ENCODE peak calls at places on chromosomes 12 and 14, in six cellular contexts. One of them, this sample, is unnamed.

GRCh38 chr14:58027904-58028303 is 124.1 kb downstream of the ARMH4 start:
- DNase-seq in fibroblast of the conjunctiva: no peak
- DNase-seq in A549: no peak
- DNase-seq in AG09309: no peak
- DNase-seq in ACHN: no peak
- DNase-seq in psoas muscle: no peak
- DNase-seq in this sample: no peak

GRCh38 chr14:75514673-75515630 is 7.3 kb upstream of the BATF start:
- DNase-seq in fibroblast of the conjunctiva: no peak
- DNase-seq in A549: no peak
- DNase-seq in AG09309: no peak
- DNase-seq in ACHN: no peak
- DNase-seq in psoas muscle: no peak
- DNase-seq in this sample: peak

GRCh38 chr14:22159968-22160367 is 429.1 kb downstream of the DAD1 start:
- DNase-seq in fibroblast of the conjunctiva: no peak
- DNase-seq in A549: no peak
- DNase-seq in AG09309: no peak
- DNase-seq in ACHN: no peak
- DNase-seq in psoas muscle: no peak
- DNase-seq in this sample: no peak

GRCh38 chr12:86134571-86134970 is 121.6 kb downstream of the MGAT4C start:
- DNase-seq in fibroblast of the conjunctiva: no peak
- DNase-seq in A549: peak
- DNase-seq in AG09309: no peak
- DNase-seq in ACHN: peak
- DNase-seq in psoas muscle: no peak
- DNase-seq in this sample: no peak

GRCh38 chr12:15274561-15274967 is 47.7 kb upstream of the PTPRO start:
- DNase-seq in fibroblast of the conjunctiva: peak
- DNase-seq in A549: peak
- DNase-seq in AG09309: no peak
- DNase-seq in ACHN: no peak
- DNase-seq in psoas muscle: no peak
- DNase-seq in this sample: no peak

GRCh38 chr12:130838284-130838950 is 633 bp downstream of the STX2 start:
- DNase-seq in fibroblast of the conjunctiva: no peak
- DNase-seq in A549: peak
- DNase-seq in AG09309: no peak
- DNase-seq in ACHN: peak
- DNase-seq in psoas muscle: peak
- DNase-seq in this sample: peak

GRCh38 chr12:41188058-41188840 is at the start of gene PDZRN4:
- DNase-seq in fibroblast of the conjunctiva: no peak
- DNase-seq in A549: peak
- DNase-seq in AG09309: no peak
- DNase-seq in ACHN: no peak
- DNase-seq in psoas muscle: peak
- DNase-seq in this sample: peak

GRCh38 chr14:30840086-30840779 is 34.1 kb upstream of the COCH start:
- DNase-seq in fibroblast of the conjunctiva: no peak
- DNase-seq in A549: no peak
- DNase-seq in AG09309: no peak
- DNase-seq in ACHN: no peak
- DNase-seq in psoas muscle: no peak
- DNase-seq in this sample: no peak

GRCh38 chr12:14731821-14732220 is 35.4 kb upstream of the GUCY2C start:
- DNase-seq in fibroblast of the conjunctiva: no peak
- DNase-seq in A549: no peak
- DNase-seq in AG09309: no peak
- DNase-seq in ACHN: no peak
- DNase-seq in psoas muscle: no peak
- DNase-seq in this sample: no peak

GRCh38 chr14:24690492-24690891 is 56.5 kb upstream of the GZMB start:
- DNase-seq in fibroblast of the conjunctiva: no peak
- DNase-seq in A549: no peak
- DNase-seq in AG09309: no peak
- DNase-seq in ACHN: no peak
- DNase-seq in psoas muscle: no peak
- DNase-seq in this sample: no peak

GRCh38 chr12:630656-631632 is 32.3 kb downstream of the NINJ2 start:
- DNase-seq in fibroblast of the conjunctiva: no peak
- DNase-seq in A549: no peak
- DNase-seq in AG09309: no peak
- DNase-seq in ACHN: no peak
- DNase-seq in psoas muscle: peak
- DNase-seq in this sample: no peak

GRCh38 chr12:50933459-50934124 is 18.8 kb upstream of the HIGD1C start:
- DNase-seq in fibroblast of the conjunctiva: no peak
- DNase-seq in A549: peak
- DNase-seq in AG09309: no peak
- DNase-seq in ACHN: no peak
- DNase-seq in psoas muscle: no peak
- DNase-seq in this sample: no peak

GRCh38 chr12:56078931-56079728 is 835 bp upstream of the ERBB3 start:
- DNase-seq in fibroblast of the conjunctiva: peak
- DNase-seq in A549: peak
- DNase-seq in AG09309: peak
- DNase-seq in ACHN: peak
- DNase-seq in psoas muscle: peak
- DNase-seq in this sample: peak

GRCh38 chr12:50099302-50100008 is 4.4 kb upstream of the GPD1 start:
- DNase-seq in fibroblast of the conjunctiva: no peak
- DNase-seq in A549: no peak
- DNase-seq in AG09309: no peak
- DNase-seq in ACHN: no peak
- DNase-seq in psoas muscle: no peak
- DNase-seq in this sample: peak

GRCh38 chr14:58535084-58535483 is 102.7 kb upstream of the DACT1 start:
- DNase-seq in fibroblast of the conjunctiva: no peak
- DNase-seq in A549: no peak
- DNase-seq in AG09309: peak
- DNase-seq in ACHN: no peak
- DNase-seq in psoas muscle: no peak
- DNase-seq in this sample: no peak

GRCh38 chr12:51196547-51196946 is 21.3 kb downstream of the POU6F1 start:
- DNase-seq in fibroblast of the conjunctiva: no peak
- DNase-seq in A549: no peak
- DNase-seq in AG09309: no peak
- DNase-seq in ACHN: no peak
- DNase-seq in psoas muscle: no peak
- DNase-seq in this sample: no peak

GRCh38 chr12:32454075-32454474 is 54.7 kb downstream of the FGD4 start:
- DNase-seq in fibroblast of the conjunctiva: peak
- DNase-seq in A549: peak
- DNase-seq in AG09309: no peak
- DNase-seq in ACHN: peak
- DNase-seq in psoas muscle: no peak
- DNase-seq in this sample: peak

GRCh38 chr14:92846162-92846897 is 52.2 kb downstream of the GOLGA5 start:
- DNase-seq in fibroblast of the conjunctiva: no peak
- DNase-seq in A549: peak
- DNase-seq in AG09309: peak
- DNase-seq in ACHN: peak
- DNase-seq in psoas muscle: no peak
- DNase-seq in this sample: peak

GRCh38 chr14:105173901-105174894 is 5.6 kb upstream of the JAG2 start:
- DNase-seq in fibroblast of the conjunctiva: no peak
- DNase-seq in A549: no peak
- DNase-seq in AG09309: no peak
- DNase-seq in ACHN: no peak
- DNase-seq in psoas muscle: no peak
- DNase-seq in this sample: no peak

GRCh38 chr12:75699728-75700496 is 188.5 kb upstream of the KRR1 start:
- DNase-seq in fibroblast of the conjunctiva: no peak
- DNase-seq in A549: no peak
- DNase-seq in AG09309: no peak
- DNase-seq in ACHN: no peak
- DNase-seq in psoas muscle: no peak
- DNase-seq in this sample: no peak

GRCh38 chr14:49972840-49973239 is 80.0 kb downstream of the ARF6 start:
- DNase-seq in fibroblast of the conjunctiva: peak
- DNase-seq in A549: peak
- DNase-seq in AG09309: peak
- DNase-seq in ACHN: peak
- DNase-seq in psoas muscle: no peak
- DNase-seq in this sample: peak

GRCh38 chr14:88232783-88233182 is 90.3 kb downstream of the KCNK10 start:
- DNase-seq in fibroblast of the conjunctiva: no peak
- DNase-seq in A549: no peak
- DNase-seq in AG09309: no peak
- DNase-seq in ACHN: no peak
- DNase-seq in psoas muscle: no peak
- DNase-seq in this sample: no peak